ENCODE peak calls at places on chromosomes 2 and 18, in seven cellular contexts. F is stimulated activated CD4-positive, alpha-beta T cell treated with anti-CD3 and anti-CD28 coated beads, Interleukin-15, amount 100 ng/mL, for 1 hour; E is GM04504; O is activated T-cell treated with anti-CD3 and anti-CD28 coated beads, Interleukin-2, amount 50 U/mL, for 48 hours; C is GM23248; X is mesendoderm; S is NCI-H1092 treated with DMSO at 0.1 percent for 48 hours. T is an unnamed sample.

GRCh38 chr2:207758010-207758409 is 11.7 kb downstream of the FZD5 start:
- DNase-seq in O (no peak), C (no peak), E (no peak), S (no peak), F (no peak), X (no peak), T (no peak)

GRCh38 chr2:235238537-235238936 is 255.3 kb upstream of the AGAP1 start:
- DNase-seq in E (peak), F (no peak), X (no peak), S (peak), C (peak), O (no peak), T (peak)

GRCh38 chr2:168583710-168584521 is 127.8 kb downstream of the CERS6 start:
- DNase-seq in X (no peak), O (no peak), S (no peak), F (no peak), E (peak), C (peak), T (peak)

GRCh38 chr2:72972744-72973535 is 55.6 kb downstream of the EMX1 start:
- DNase-seq in O (no peak), F (no peak), C (no peak), X (no peak), S (no peak), E (no peak), T (no peak)

GRCh38 chr18:22165049-22165602 is 4.3 kb upstream of the GATA6 start:
- DNase-seq in C (no peak), X (peak), S (no peak), F (no peak), E (no peak), O (no peak), T (no peak)

GRCh38 chr18:9361191-9361590 is 26.6 kb downstream of the TWSG1 start:
- DNase-seq in X (no peak), E (no peak), C (no peak), F (no peak), O (no peak), S (no peak), T (no peak)

GRCh38 chr18:45173799-45174519 is 441.3 kb upstream of the SLC14A2 start:
- DNase-seq in O (no peak), S (no peak), E (no peak), C (no peak), X (no peak), F (no peak), T (no peak)

GRCh38 chr2:64237266-64237665 is 93.0 kb upstream of the PELI1 start:
- DNase-seq in C (no peak), E (no peak), F (no peak), O (no peak), S (no peak), X (no peak), T (no peak)

GRCh38 chr2:2769481-2770431 is 438.7 kb upstream of the MYT1L start:
- DNase-seq in O (no peak), F (no peak), E (no peak), C (no peak), S (peak), X (no peak), T (no peak)

GRCh38 chr2:239856620-239857285 is 168.4 kb downstream of the NDUFA10 start:
- DNase-seq in F (no peak), S (no peak), C (no peak), E (no peak), O (no peak), X (no peak), T (no peak)

GRCh38 chr2:54107903-54108615 is 7.4 kb upstream of the ACYP2 start:
- DNase-seq in X (no peak), C (no peak), F (no peak), S (no peak), O (no peak), E (no peak), T (no peak)

GRCh38 chr2:1868683-1869141 is 124.4 kb upstream of the PXDN start:
- DNase-seq in E (no peak), C (no peak), O (no peak), F (no peak), X (peak), S (no peak), T (no peak)

GRCh38 chr2:235699576-235699975 is 205.7 kb downstream of the AGAP1 start:
- DNase-seq in X (no peak), C (no peak), O (no peak), S (no peak), E (no peak), F (no peak), T (no peak)

GRCh38 chr2:37523861-37524362 is 147.5 kb downstream of the CDC42EP3 start:
- DNase-seq in C (peak), F (no peak), S (no peak), O (no peak), E (peak), X (no peak), T (peak)

GRCh38 chr2:160221391-160222276 is 21.6 kb upstream of the ITGB6 start:
- DNase-seq in S (no peak), O (no peak), C (peak), E (peak), X (no peak), F (no peak), T (peak)

GRCh38 chr2:129439686-129440302 is 539.7 kb upstream of the RAB6C start:
- DNase-seq in X (no peak), O (no peak), E (no peak), S (no peak), C (no peak), F (no peak), T (no peak)

GRCh38 chr2:18966131-18966530 is 376.8 kb upstream of the NT5C1B start:
- DNase-seq in O (no peak), F (no peak), C (no peak), X (no peak), S (no peak), E (peak), T (no peak)

GRCh38 chr2:112121682-112122254 is 16.4 kb upstream of the FBLN7 start:
- DNase-seq in O (no peak), F (no peak), C (peak), X (peak), E (peak), S (peak), T (peak)

GRCh38 chr18:77223653-77224052 is 26.0 kb upstream of the GALR1 start:
- DNase-seq in E (peak), S (no peak), C (peak), O (no peak), X (no peak), F (no peak), T (peak)

GRCh38 chr2:84938194-84938879 is 32.6 kb upstream of the KCMF1 start:
- DNase-seq in S (no peak), X (no peak), O (peak), E (no peak), F (no peak), C (peak), T (peak)

GRCh38 chr2:7116516-7116915 is 199.3 kb downstream of the RNF144A start:
- DNase-seq in S (no peak), E (no peak), C (no peak), O (no peak), F (no peak), X (no peak), T (no peak)

GRCh38 chr2:152336854-152337510 is 2.0 kb downstream of the FMNL2 start:
- DNase-seq in O (no peak), E (no peak), C (peak), S (no peak), X (peak), F (no peak), T (peak)

GRCh38 chr2:229045671-229046070 is 225.4 kb downstream of the PID1 start:
- DNase-seq in S (no peak), X (no peak), F (no peak), E (no peak), C (no peak), O (no peak), T (no peak)

GRCh38 chr2:197205590-197206215 is 104.9 kb downstream of the ANKRD44 start:
- DNase-seq in F (no peak), X (no peak), S (no peak), O (peak), E (no peak), C (no peak), T (no peak)

GRCh38 chr2:36539631-36540030 is 58.3 kb downstream of the FEZ2 start:
- DNase-seq in C (peak), E (no peak), X (no peak), O (no peak), F (no peak), S (no peak), T (peak)

GRCh38 chr18:79987566-79987965 is 797 bp downstream of the TXNL4A start:
- DNase-seq in E (no peak), F (no peak), O (no peak), X (no peak), C (peak), S (no peak), T (peak)

GRCh38 chr18:58753976-58754375 is 82.7 kb downstream of the MALT1 start:
- DNase-seq in F (no peak), C (peak), X (no peak), E (no peak), O (no peak), S (no peak), T (peak)

GRCh38 chr2:18474690-18475089 is 85.8 kb downstream of the RDH14 start:
- DNase-seq in X (no peak), S (no peak), F (no peak), C (no peak), E (no peak), O (no peak), T (no peak)

GRCh38 chr2:121218386-121218938 is 66.5 kb downstream of the TFCP2L1 start:
- DNase-seq in S (peak), O (no peak), X (no peak), F (no peak), C (no peak), E (no peak), T (no peak)

GRCh38 chr2:46379213-46380037 is 82.2 kb downstream of the EPAS1 start:
- DNase-seq in F (no peak), E (no peak), S (no peak), O (no peak), C (no peak), X (no peak), T (no peak)